ENCODE peak calls at places on chromosomes 7 and 10, in five cellular contexts. W is HepG2, R is K562, M is GM12878, H is H1. S is an unnamed sample.

GRCh38 chr7:73517241-73517995 is 4.7 kb downstream of the BAZ1B start:
- DNase-seq in M (no peak), W (no peak), H (no peak), R (no peak), S (no peak)

GRCh38 chr7:16062269-16062668 is 359.1 kb downstream of the CRPPA start:
- DNase-seq in H (no peak), M (no peak), W (no peak), R (no peak), S (no peak)

GRCh38 chr10:58044072-58044471 is 223.6 kb downstream of the IPMK start:
- DNase-seq in H (no peak), W (no peak), R (no peak), M (no peak), S (no peak)

GRCh38 chr10:60801538-60801937 is 23.3 kb downstream of the CDK1 start:
- DNase-seq in H (no peak), R (no peak), W (peak), M (no peak), S (no peak)

GRCh38 chr7:5691536-5692090 is 89.8 kb downstream of the RNF216 start:
- DNase-seq in W (no peak), H (no peak), R (no peak), M (no peak), S (no peak)

GRCh38 chr7:115230882-115231508 is 309.1 kb downstream of the MDFIC start:
- DNase-seq in W (peak), H (no peak), R (no peak), M (no peak), S (no peak)

GRCh38 chr7:68321776-68322496 is 1276.3 kb upstream of the AUTS2 start:
- DNase-seq in W (no peak), M (no peak), H (no peak), R (no peak), S (no peak)

GRCh38 chr10:46092523-46093195 is 46.6 kb upstream of the MSMB start:
- DNase-seq in H (no peak), M (no peak), W (no peak), R (no peak), S (no peak)

GRCh38 chr7:16034353-16034752 is 347.9 kb upstream of the MEOX2 start:
- DNase-seq in M (no peak), W (no peak), R (no peak), H (no peak), S (no peak)

GRCh38 chr10:98030093-98030821 is at the start of gene CRTAC1:
- DNase-seq in R (no peak), M (no peak), W (no peak), H (peak), S (peak)

GRCh38 chr7:140640060-140640611 is 477 bp downstream of the DENND2A start:
- DNase-seq in R (no peak), M (no peak), W (no peak), H (no peak), S (peak)

GRCh38 chr10:13769926-13770325 is 183.2 kb downstream of the PRPF18 start:
- DNase-seq in R (no peak), W (no peak), M (no peak), H (no peak), S (no peak)

GRCh38 chr10:75718996-75719395 is 287.6 kb downstream of the LRMDA start:
- DNase-seq in H (no peak), M (no peak), R (no peak), W (no peak), S (no peak)

GRCh38 chr10:110003524-110003885 is 4.3 kb upstream of the ADD3 start:
- DNase-seq in M (no peak), R (no peak), H (no peak), W (no peak), S (no peak)

GRCh38 chr10:35781643-35782035 is 139.5 kb upstream of the FZD8 start:
- DNase-seq in R (peak), W (peak), M (no peak), H (no peak), S (peak)

GRCh38 chr10:52568309-52568708 is 204.3 kb downstream of the MBL2 start:
- DNase-seq in M (no peak), H (no peak), R (no peak), W (no peak), S (no peak)

GRCh38 chr10:122114156-122114747 is 125.3 kb downstream of the TACC2 start:
- DNase-seq in M (no peak), R (no peak), W (no peak), H (no peak), S (no peak)

GRCh38 chr10:103752680-103753248 is 102.6 kb downstream of the SH3PXD2A start:
- DNase-seq in H (no peak), R (peak), W (peak), M (no peak), S (peak)

GRCh38 chr10:91220954-91221696 is 662 bp downstream of the PCGF5 start:
- DNase-seq in W (no peak), H (no peak), R (peak), M (no peak), S (peak)

GRCh38 chr7:49669692-49670260 is 103.7 kb upstream of the VWC2 start:
- DNase-seq in W (no peak), H (no peak), M (no peak), R (no peak), S (no peak)

GRCh38 chr10:95467162-95467599 is 94.0 kb downstream of the SORBS1 start:
- DNase-seq in H (peak), W (peak), M (no peak), R (peak), S (peak)

GRCh38 chr10:86362566-86363183 is 3.9 kb downstream of the GRID1 start:
- DNase-seq in W (no peak), H (no peak), M (no peak), R (no peak), S (peak)

GRCh38 chr7:46809886-46810285 is 772.0 kb downstream of the TNS3 start:
- DNase-seq in H (no peak), M (no peak), W (no peak), R (no peak), S (no peak)

GRCh38 chr10:26486985-26487850 is 49.1 kb downstream of the APBB1IP start:
- DNase-seq in W (peak), R (no peak), H (no peak), M (peak), S (no peak)

GRCh38 chr7:131190146-131190545 is 137.5 kb upstream of the MKLN1 start:
- DNase-seq in M (no peak), H (peak), R (no peak), W (no peak), S (peak)

GRCh38 chr7:26454180-26454579 is 162.5 kb downstream of the SNX10 start:
- DNase-seq in M (no peak), W (no peak), R (no peak), H (no peak), S (no peak)

GRCh38 chr10:71092812-71093391 is 119.5 kb upstream of the UNC5B start:
- DNase-seq in H (no peak), R (no peak), W (no peak), M (no peak), S (no peak)

GRCh38 chr10:102115775-102116174 is 4.4 kb downstream of the LDB1 start:
- DNase-seq in W (no peak), M (no peak), H (no peak), R (no peak), S (no peak)

GRCh38 chr7:30705008-30705407 is 22.8 kb upstream of the CRHR2 start:
- DNase-seq in W (no peak), H (no peak), M (no peak), R (no peak), S (no peak)

GRCh38 chr7:128259131-128260056 is 18.3 kb downstream of the LEP start:
- DNase-seq in M (no peak), R (peak), W (no peak), H (no peak), S (no peak)

GRCh38 chr7:12456506-12456905 is 52.8 kb upstream of the VWDE start:
- DNase-seq in R (no peak), W (no peak), M (no peak), H (no peak), S (no peak)

GRCh38 chr10:117138838-117139580 is 939 bp upstream of the VAX1 start:
- DNase-seq in R (no peak), W (no peak), M (no peak), H (no peak), S (peak)

GRCh38 chr7:100428199-100428966 is at the start of gene ZCWPW1:
- DNase-seq in M (peak), W (peak), H (peak), R (peak), S (peak)

GRCh38 chr7:100429637-100430449 is at the start of gene MEPCE:
- DNase-seq in R (peak), M (peak), W (peak), H (no peak), S (peak)

GRCh38 chr7:100426516-100426915 is 2.0 kb downstream of the ZCWPW1 start:
- DNase-seq in W (no peak), R (no peak), M (no peak), H (no peak), S (no peak)

GRCh38 chr7:100428967-100429636 is 529 bp upstream of the MEPCE start:
- DNase-seq in W (peak), H (peak), M (peak), R (peak), S (peak)

DNA sequence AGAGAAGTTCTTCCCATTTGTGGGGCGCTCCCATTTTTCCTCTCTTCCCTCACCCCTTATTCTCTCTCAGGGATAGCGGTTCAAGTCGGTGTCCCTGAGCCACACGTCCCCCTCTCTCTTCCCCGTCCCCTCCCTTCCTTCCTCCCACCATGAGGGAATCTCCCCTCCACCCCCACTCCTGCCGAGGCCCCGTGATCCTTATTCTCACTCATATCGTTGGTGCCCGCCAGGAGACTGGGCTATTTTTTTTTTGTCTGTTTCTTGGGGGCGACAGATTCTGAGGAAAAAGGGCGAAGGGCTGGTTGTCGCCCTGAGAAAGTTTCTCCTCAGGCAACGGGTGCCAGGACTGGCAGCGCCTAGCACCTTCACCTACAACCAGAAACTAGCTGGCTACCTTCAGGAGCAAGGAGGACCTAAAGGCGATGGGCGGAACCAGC is 723 bp downstream of the ZCWPW1 start:
- DNase-seq in R (no peak), M (no peak), W (no peak), H (no peak), S (no peak)
- H3K4me3 ChIP-seq in R (no peak), M (peak), W (peak), H (peak), S (peak)

DNA sequence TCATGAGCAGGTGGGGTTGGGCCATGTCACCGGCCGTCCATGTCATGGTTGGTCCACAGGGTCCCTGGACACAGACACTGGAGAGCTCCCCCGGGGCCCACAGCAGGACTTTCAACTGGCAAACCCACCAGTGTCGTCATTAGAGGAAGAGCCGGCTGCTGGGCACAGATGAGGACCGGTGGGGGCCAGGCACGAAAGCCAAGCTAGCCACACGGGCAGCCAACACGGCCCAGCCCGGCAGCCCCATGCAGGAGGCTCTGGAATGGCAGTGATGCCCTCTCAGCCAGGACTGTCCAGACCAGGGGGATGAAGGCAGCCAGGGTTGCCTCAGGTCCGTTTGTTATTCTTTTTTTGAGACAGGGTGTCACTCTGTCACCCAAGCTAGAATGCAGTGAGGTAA is 21.1 kb upstream of the UNCX start:
- DNase-seq in H (no peak), M (no peak), R (no peak), W (no peak), S (no peak)
- TF ChIP-seq EZH2 in H (no peak), M (no peak), R (no peak), W (no peak), S (no peak)

GRCh38 chr7:94380264-94380663 is 14.4 kb upstream of the COL1A2 start:
- DNase-seq in W (no peak), R (no peak), M (no peak), H (no peak), S (no peak)

GRCh38 chr7:94378396-94378795 is 16.3 kb upstream of the COL1A2 start:
- DNase-seq in M (no peak), W (no peak), H (no peak), R (no peak), S (no peak)

GRCh38 chr7:94382746-94383145 is 11.9 kb upstream of the COL1A2 start:
- DNase-seq in W (no peak), H (no peak), R (no peak), M (no peak), S (no peak)

GRCh38 chr7:94384315-94384714 is 10.4 kb upstream of the COL1A2 start:
- DNase-seq in M (no peak), W (no peak), H (no peak), R (no peak), S (no peak)

GRCh38 chr7:94382155-94382554 is 12.5 kb upstream of the COL1A2 start:
- DNase-seq in H (no peak), M (no peak), R (no peak), W (no peak), S (no peak)
- TF ChIP-seq CREB1 in H (no peak), M (no peak), R (no peak), W (no peak), S (no peak)

GRCh38 chr7:712601-713457 is 13.7 kb upstream of the DNAAF5 start:
- DNase-seq in W (no peak), R (no peak), H (no peak), M (no peak), S (peak)
- H3K4me3 ChIP-seq in W (no peak), R (no peak), H (peak), M (no peak), S (peak)

GRCh38 chr10:8052970-8053445 is 1.5 kb upstream of the GATA3 start:
- DNase-seq in R (no peak), H (no peak), W (no peak), M (no peak), S (no peak)

GRCh38 chr10:8052344-8052969 is 2.0 kb upstream of the GATA3 start:
- DNase-seq in R (no peak), M (no peak), H (no peak), W (no peak), S (no peak)

GRCh38 chr10:8054243-8054497 is 318 bp upstream of the GATA3 start:
- DNase-seq in W (no peak), H (no peak), R (no peak), M (no peak), S (no peak)

GRCh38 chr10:8054498-8055407 is at the start of gene GATA3:
- DNase-seq in M (no peak), R (no peak), W (no peak), H (no peak), S (peak)

DNA sequence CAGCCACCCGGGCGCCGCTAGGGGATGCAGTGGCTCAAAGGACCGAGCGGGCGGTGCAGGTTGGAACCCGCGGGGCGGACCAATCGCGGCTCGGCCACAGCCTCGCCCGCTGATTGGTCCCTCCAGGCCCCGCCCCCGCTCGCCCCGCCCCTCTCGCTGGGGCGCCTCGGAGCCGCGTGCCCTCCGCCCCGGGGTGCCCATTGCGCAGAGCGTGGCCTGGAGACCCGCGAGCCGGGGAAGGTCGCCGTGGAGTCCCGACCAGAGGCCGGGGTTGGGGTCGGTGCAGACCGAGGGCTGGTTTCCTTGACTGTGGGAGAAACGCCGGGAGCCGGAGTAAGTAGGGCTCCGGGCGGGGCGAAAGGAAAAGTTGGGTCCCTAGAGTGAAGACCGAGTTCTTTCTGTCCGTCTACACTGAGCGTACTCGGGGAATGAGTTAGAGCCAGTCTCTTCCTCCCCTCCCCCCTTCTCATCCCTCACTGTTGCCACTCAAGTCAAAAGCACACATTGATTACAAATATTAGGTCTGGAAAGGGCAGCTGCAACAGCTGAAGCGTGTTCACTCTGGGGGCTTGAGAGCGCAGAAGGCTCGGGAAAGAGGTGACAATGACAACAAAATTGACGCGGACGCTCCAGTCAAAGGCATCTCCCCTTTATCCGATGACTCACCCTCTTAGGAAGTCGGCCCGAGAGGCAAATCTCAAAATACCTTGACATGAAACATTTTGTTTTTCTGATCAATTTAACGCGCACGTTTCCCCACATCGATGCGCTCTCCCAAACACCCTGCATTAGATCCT is 844 bp upstream of the GATA3 start:
- DNase-seq in H (no peak), M (no peak), R (peak), W (no peak), S (peak)
- TF ChIP-seq EZH2 in H (no peak), M (no peak), R (no peak), W (no peak), S (peak)

GRCh38 chr7:139455789-139456188 is 27.7 kb downstream of the KLRG2 start:
- DNase-seq in W (no peak), H (no peak), M (no peak), R (no peak), S (no peak)

GRCh38 chr7:139450851-139451250 is 32.6 kb downstream of the KLRG2 start:
- DNase-seq in H (no peak), R (no peak), W (no peak), M (no peak), S (no peak)

GRCh38 chr7:139451638-139452037 is 31.8 kb downstream of the KLRG2 start:
- DNase-seq in H (no peak), W (no peak), M (no peak), R (peak), S (no peak)

GRCh38 chr7:139453673-139454321 is 29.7 kb downstream of the KLRG2 start:
- DNase-seq in H (no peak), W (no peak), R (no peak), M (no peak), S (no peak)

DNA sequence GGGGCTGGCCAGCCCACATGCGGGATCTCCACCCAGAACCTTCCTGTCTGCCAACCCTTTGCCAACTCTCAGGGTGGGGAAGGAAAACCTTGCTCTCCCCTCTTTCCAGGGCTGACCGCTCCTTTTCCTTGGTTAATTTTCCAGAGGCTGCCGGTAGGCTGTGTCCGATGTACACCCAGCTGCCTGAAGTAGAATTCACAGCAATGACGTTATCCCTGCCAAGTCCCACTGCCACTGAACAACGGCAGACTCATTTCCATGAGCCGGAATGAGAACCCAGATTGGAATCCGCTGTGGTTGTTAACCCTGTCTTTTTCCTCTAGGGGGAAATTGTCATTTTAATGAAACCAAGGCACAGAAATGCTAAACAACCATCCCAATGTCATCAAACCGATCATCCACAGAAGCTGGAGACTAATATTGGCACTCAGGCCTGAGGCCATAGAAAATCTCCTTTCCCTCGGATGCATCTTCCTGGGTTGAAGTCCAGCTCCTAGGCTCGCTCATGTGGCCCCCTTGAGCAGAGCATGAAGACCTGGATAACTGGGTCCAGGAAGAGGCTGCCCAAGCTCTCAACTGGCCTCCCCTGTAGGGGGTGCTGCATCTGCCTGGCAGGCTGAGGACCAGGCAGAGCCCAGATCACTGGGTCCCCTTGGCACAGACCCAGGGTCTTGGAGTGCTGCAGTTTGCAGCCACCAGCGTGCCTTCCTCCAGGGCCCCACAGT is 30.4 kb downstream of the KLRG2 start:
- DNase-seq in M (no peak), R (no peak), H (no peak), W (no peak), S (peak)
- TF ChIP-seq CREB1 in M (no peak), R (no peak), H (no peak), W (no peak), S (no peak)

DNA sequence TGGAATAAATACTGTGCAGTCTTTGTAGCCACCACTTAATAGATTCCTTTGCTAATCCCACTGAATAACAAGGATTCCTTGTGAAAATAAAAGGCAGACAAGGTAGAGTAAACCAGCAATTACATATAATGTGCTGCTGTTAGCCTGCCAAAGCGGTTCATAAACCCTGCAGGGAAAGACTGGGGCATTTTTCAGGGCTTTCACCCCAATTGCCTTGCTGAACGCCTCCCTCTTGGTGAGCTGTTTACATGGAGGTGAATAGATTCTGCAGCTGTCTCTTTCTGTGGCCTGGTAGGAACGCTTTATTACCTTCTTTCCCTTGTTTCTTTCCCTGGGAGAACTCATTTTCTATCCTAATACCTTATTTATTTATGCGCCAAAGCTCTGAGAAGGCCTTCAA is 1203.6 kb downstream of the SORCS3 start:
- DNase-seq in H (no peak), R (no peak), W (no peak), M (no peak), S (peak)
- H3K4me3 ChIP-seq in H (peak), R (no peak), W (no peak), M (no peak), S (peak)

GRCh38 chr10:132122939-132123445 is 57.2 kb downstream of the JAKMIP3 start:
- DNase-seq in H (no peak), W (no peak), R (no peak), M (no peak), S (no peak)
- TF ChIP-seq EZH2 in H (no peak), W (no peak), R (no peak), M (no peak), S (no peak)